ENCODE peak calls at places on chromosomes 5 and 9, in six cellular contexts. One of them, this sample, is unnamed.

GRCh38 chr5:9059920-9060691 is 485.8 kb downstream of the SEMA5A start:
- DNase-seq in uterus: no peak
- DNase-seq in stomach: no peak
- DNase-seq in GM12878: no peak
- DNase-seq in suprapubic skin: no peak
- DNase-seq in adrenal gland: no peak
- DNase-seq in this sample: no peak

GRCh38 chr5:71452876-71453275 is 2.6 kb upstream of the BDP1 start:
- DNase-seq in uterus: no peak
- DNase-seq in adrenal gland: no peak
- DNase-seq in suprapubic skin: no peak
- DNase-seq in GM12878: no peak
- DNase-seq in stomach: no peak
- DNase-seq in this sample: no peak

GRCh38 chr5:72653586-72653985 is 146.4 kb upstream of the ZNF366 start:
- DNase-seq in stomach: no peak
- DNase-seq in uterus: no peak
- DNase-seq in suprapubic skin: no peak
- DNase-seq in GM12878: no peak
- DNase-seq in adrenal gland: no peak
- DNase-seq in this sample: no peak

GRCh38 chr9:23582836-23583235 is 243.2 kb downstream of the ELAVL2 start:
- DNase-seq in GM12878: no peak
- DNase-seq in uterus: no peak
- DNase-seq in stomach: no peak
- DNase-seq in adrenal gland: no peak
- DNase-seq in suprapubic skin: no peak
- DNase-seq in this sample: no peak

GRCh38 chr5:72558383-72558782 is 51.2 kb upstream of the ZNF366 start:
- DNase-seq in stomach: no peak
- DNase-seq in uterus: no peak
- DNase-seq in adrenal gland: no peak
- DNase-seq in GM12878: no peak
- DNase-seq in suprapubic skin: no peak
- DNase-seq in this sample: no peak

GRCh38 chr9:69976165-69976564 is 67.5 kb upstream of the MAMDC2 start:
- DNase-seq in adrenal gland: no peak
- DNase-seq in GM12878: no peak
- DNase-seq in stomach: no peak
- DNase-seq in suprapubic skin: no peak
- DNase-seq in uterus: no peak
- DNase-seq in this sample: no peak

GRCh38 chr9:22257026-22257425 is 189.6 kb upstream of the DMRTA1 start:
- DNase-seq in stomach: no peak
- DNase-seq in adrenal gland: no peak
- DNase-seq in GM12878: no peak
- DNase-seq in uterus: no peak
- DNase-seq in suprapubic skin: no peak
- DNase-seq in this sample: no peak

GRCh38 chr9:108072740-108073139 is 583.2 kb upstream of the KLF4 start:
- DNase-seq in GM12878: no peak
- DNase-seq in stomach: no peak
- DNase-seq in uterus: no peak
- DNase-seq in suprapubic skin: no peak
- DNase-seq in adrenal gland: no peak
- DNase-seq in this sample: no peak

GRCh38 chr5:116572375-116573278 is 2.0 kb downstream of the SEMA6A start:
- DNase-seq in stomach: peak
- DNase-seq in suprapubic skin: peak
- DNase-seq in GM12878: no peak
- DNase-seq in uterus: peak
- DNase-seq in adrenal gland: peak
- DNase-seq in this sample: no peak

GRCh38 chr5:35815089-35815936 is 41.4 kb upstream of the IL7R start:
- DNase-seq in suprapubic skin: no peak
- DNase-seq in adrenal gland: no peak
- DNase-seq in uterus: no peak
- DNase-seq in GM12878: no peak
- DNase-seq in stomach: no peak
- DNase-seq in this sample: no peak

GRCh38 chr5:178392386-178392785 is 159.8 kb upstream of the PHYKPL start:
- DNase-seq in adrenal gland: no peak
- DNase-seq in stomach: peak
- DNase-seq in uterus: no peak
- DNase-seq in suprapubic skin: no peak
- DNase-seq in GM12878: no peak
- DNase-seq in this sample: no peak

GRCh38 chr5:71587709-71588532 is 781 bp downstream of the MCCC2 start:
- DNase-seq in adrenal gland: no peak
- DNase-seq in suprapubic skin: no peak
- DNase-seq in uterus: no peak
- DNase-seq in stomach: no peak
- DNase-seq in GM12878: no peak
- DNase-seq in this sample: no peak

GRCh38 chr9:26893030-26893676 is 551 bp upstream of the CAAP1 start:
- DNase-seq in suprapubic skin: no peak
- DNase-seq in stomach: no peak
- DNase-seq in adrenal gland: no peak
- DNase-seq in GM12878: no peak
- DNase-seq in uterus: no peak
- DNase-seq in this sample: no peak

GRCh38 chr9:26888271-26888670 is 4.3 kb downstream of the CAAP1 start:
- DNase-seq in GM12878: no peak
- DNase-seq in suprapubic skin: no peak
- DNase-seq in uterus: no peak
- DNase-seq in stomach: no peak
- DNase-seq in adrenal gland: no peak
- DNase-seq in this sample: no peak

DNA sequence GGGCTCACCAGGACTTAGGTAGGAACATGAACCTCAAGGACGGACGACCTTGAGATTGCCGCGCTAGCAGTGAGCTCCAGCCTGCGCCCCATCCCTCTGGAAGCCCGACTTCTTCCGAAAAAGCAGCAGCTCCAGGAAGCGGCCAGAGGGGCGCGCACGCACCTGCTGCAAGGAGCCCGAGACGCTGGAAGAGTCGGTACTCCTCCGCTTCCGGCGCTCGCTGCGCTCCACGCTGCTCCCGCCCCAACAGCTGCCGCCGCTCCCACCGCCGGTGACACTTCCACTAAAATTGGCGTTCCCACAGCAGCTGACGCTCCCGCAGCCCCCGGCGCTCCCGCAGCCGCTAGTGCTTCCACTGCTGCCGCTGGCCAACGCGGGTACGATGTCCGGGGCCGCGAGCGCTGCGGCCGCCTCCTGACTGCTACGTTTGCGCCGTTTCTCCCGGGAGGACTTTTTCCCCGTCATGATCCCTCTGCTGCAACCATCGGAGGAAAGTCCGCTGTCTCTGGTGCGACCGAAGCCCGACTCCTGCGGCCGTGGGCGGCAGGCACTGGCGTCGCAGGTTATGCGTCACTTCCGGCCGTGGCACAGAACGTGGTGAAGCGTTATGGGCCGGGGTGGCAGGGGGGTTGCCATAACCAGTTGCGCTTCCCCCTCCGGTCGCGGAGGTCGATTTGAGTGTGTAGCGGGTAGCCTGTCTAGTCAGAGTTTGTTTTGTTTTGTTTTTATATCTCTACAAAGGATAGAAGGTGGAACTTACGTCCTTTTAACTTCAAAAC is at the start of gene CAAP1:
- DNase-seq in GM12878: peak
- DNase-seq in uterus: peak
- DNase-seq in stomach: peak
- DNase-seq in adrenal gland: peak
- DNase-seq in suprapubic skin: peak
- DNase-seq in this sample: peak
- TF ChIP-seq POLR2A in GM12878: peak
- TF ChIP-seq POLR2A in uterus: peak
- TF ChIP-seq POLR2A in stomach: no peak
- TF ChIP-seq POLR2A in adrenal gland: peak
- TF ChIP-seq POLR2A in suprapubic skin: peak
- TF ChIP-seq POLR2A in this sample: no peak

GRCh38 chr9:36763778-36764177 is 191.1 kb downstream of the MELK start:
- DNase-seq in suprapubic skin: no peak
- DNase-seq in adrenal gland: no peak
- DNase-seq in GM12878: no peak
- DNase-seq in stomach: no peak
- DNase-seq in uterus: no peak
- DNase-seq in this sample: no peak

GRCh38 chr9:36765077-36765390 is 192.3 kb downstream of the MELK start:
- DNase-seq in uterus: no peak
- DNase-seq in suprapubic skin: no peak
- DNase-seq in stomach: no peak
- DNase-seq in adrenal gland: no peak
- DNase-seq in GM12878: no peak
- DNase-seq in this sample: no peak

GRCh38 chr9:36764364-36765076 is 191.8 kb downstream of the MELK start:
- DNase-seq in uterus: no peak
- DNase-seq in GM12878: no peak
- DNase-seq in stomach: no peak
- DNase-seq in adrenal gland: no peak
- DNase-seq in suprapubic skin: no peak
- DNase-seq in this sample: no peak

GRCh38 chr9:36762958-36763357 is 190.3 kb downstream of the MELK start:
- DNase-seq in suprapubic skin: no peak
- DNase-seq in uterus: no peak
- DNase-seq in adrenal gland: no peak
- DNase-seq in stomach: no peak
- DNase-seq in GM12878: no peak
- DNase-seq in this sample: no peak

DNA sequence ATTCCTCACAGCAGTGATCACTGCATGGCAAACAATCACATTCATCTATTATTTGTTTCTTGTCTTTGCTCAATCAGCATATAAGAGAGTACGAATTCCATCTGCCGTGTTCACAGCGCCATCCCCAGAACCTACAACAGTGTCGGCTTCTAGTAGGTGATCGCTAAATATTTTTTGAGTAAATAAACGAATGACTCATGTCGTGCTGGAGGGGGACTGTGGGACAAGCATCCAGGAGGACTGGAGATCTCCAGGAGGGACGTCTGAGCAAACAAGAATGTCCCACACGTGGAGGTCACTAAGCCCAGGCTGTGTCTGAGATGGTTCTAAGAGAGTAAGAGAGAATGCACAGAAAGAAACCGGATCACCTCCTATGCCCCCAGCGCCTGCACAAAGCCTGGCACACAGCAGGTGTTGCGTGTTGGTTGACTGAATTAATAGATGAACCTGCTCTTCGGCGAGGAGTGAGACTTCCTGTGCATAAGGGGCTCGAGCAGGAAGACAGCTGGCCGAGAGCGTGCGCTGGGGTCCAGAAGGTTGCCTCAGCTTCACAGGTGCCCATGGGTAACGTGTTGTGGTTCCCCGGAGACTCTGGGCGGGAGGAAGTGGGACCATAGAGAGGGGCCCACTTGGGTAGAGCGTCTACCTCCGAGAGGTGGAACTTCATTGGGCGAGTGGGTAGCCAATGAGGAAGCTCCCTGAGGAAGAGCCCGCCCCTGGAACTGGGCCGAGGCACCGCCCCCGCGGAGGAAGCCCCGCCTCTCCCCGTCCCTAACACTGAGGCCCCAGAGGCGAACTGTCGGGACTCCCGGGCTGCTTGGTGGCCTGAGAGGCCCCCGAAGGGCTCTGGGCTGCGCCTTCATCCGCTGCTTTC is 193.0 kb downstream of the MELK start:
- DNase-seq in uterus: peak
- DNase-seq in GM12878: peak
- DNase-seq in adrenal gland: peak
- DNase-seq in stomach: peak
- DNase-seq in suprapubic skin: peak
- DNase-seq in this sample: peak
- TF ChIP-seq POLR2A in uterus: no peak
- TF ChIP-seq POLR2A in GM12878: peak
- TF ChIP-seq POLR2A in adrenal gland: no peak
- TF ChIP-seq POLR2A in stomach: no peak
- TF ChIP-seq POLR2A in suprapubic skin: no peak
- TF ChIP-seq POLR2A in this sample: no peak

DNA sequence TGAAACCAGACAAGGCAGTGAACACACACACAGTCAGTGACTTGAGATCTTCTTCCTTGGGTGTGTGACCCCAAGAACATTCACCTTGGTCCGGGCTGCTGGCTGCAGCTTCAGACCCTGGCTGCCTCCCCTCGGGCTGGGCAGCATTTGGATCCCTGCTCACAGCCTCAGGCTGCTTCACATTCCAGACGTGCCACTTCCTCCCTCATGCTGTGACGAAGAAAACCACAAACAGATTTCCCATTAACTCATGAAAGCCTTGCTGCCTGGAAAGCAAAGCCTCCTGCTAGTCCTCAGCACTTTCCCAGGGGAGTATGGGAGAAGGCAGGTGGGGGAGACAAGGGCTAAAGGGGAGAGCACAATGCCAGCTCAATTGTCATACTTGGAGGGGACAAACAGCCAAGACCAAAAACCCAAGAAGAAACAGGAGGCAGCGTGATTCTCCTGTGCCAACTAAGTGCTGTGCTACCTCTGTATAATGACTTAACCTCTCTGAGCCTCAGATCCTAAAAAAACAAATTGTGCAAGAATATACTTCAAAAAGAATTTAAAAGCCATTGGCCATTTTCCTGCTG is 594.6 kb upstream of the BRINP1 start:
- DNase-seq in GM12878: no peak
- DNase-seq in suprapubic skin: no peak
- DNase-seq in uterus: no peak
- DNase-seq in stomach: peak
- DNase-seq in adrenal gland: no peak
- DNase-seq in this sample: peak
- TF ChIP-seq POLR2A in GM12878: no peak
- TF ChIP-seq POLR2A in suprapubic skin: no peak
- TF ChIP-seq POLR2A in uterus: no peak
- TF ChIP-seq POLR2A in stomach: no peak
- TF ChIP-seq POLR2A in adrenal gland: no peak
- TF ChIP-seq POLR2A in this sample: no peak

DNA sequence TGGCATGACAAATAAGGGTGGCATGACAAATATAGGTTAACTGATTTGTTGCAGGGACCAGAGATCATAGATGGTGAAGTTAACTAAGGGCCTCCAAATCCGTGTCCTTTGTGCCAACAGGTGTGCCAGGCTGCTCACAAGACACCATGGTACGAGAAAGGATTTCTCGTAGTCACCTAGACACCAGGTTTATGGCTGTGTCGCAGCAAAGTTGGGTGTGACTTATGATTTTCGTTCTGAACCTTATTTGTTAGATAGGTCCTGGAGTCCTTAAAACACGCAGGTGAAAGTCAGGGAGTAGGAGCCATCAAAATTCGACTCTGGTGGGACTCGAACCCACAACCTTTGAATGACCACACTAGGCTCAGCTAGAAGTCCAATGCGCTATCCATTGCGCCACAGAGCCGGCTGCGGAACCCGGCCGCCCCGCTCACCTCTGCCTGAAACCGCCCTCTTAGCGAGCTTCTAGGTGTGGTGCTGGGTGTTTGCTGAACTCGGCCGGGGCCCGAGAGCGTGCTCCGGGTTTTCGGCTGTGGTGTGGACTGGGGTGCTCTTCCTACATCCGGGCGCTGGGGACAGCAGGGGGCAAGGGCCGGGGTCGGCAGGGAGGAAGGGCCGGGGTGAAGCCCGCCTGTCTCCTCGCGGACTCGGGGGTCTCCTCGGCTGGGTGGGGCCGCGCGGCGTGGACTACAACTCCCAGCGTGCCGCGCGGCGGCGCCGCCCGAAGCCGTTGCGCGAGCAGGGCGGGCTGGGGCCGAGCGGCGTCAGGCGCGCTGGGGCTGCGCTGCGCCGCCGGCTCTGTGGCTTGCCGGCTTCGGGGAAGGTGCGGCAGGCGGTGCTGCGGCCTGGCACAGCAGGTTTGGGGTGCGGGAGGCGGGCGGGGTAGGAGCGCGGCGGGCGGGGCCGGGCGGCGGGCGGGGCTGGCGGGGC is at the start of gene SLC27A4:
- DNase-seq in suprapubic skin: peak
- DNase-seq in adrenal gland: peak
- DNase-seq in GM12878: peak
- DNase-seq in stomach: peak
- DNase-seq in uterus: peak
- DNase-seq in this sample: peak
- TF ChIP-seq POLR2A in suprapubic skin: no peak
- TF ChIP-seq POLR2A in adrenal gland: no peak
- TF ChIP-seq POLR2A in GM12878: peak
- TF ChIP-seq POLR2A in stomach: no peak
- TF ChIP-seq POLR2A in uterus: peak
- TF ChIP-seq POLR2A in this sample: no peak

This sample was measured in breast epithelium.